ENCODE peak calls at places on chromosomes 11 and 22, in four cellular contexts. One of them, this sample, is unnamed.

GRCh38 chr11:45105233-45105992 is 41.0 kb upstream of the PRDM11 start:
- DNase-seq in hypothalamus: peak
- DNase-seq in NCI-H345: peak
- DNase-seq in A549: peak
- DNase-seq in this sample: peak

GRCh38 chr11:72736452-72737069 is 15.6 kb downstream of the ARAP1 start:
- DNase-seq in hypothalamus: no peak
- DNase-seq in NCI-H345: no peak
- DNase-seq in A549: peak
- DNase-seq in this sample: no peak

GRCh38 chr22:35352214-35353111 is 28.4 kb upstream of the HMOX1 start:
- DNase-seq in hypothalamus: no peak
- DNase-seq in NCI-H345: no peak
- DNase-seq in A549: peak
- DNase-seq in this sample: peak

GRCh38 chr11:119757378-119757777 is 28.4 kb upstream of the NECTIN1 start:
- DNase-seq in hypothalamus: no peak
- DNase-seq in NCI-H345: no peak
- DNase-seq in A549: no peak
- DNase-seq in this sample: no peak

GRCh38 chr11:68431984-68432600 is 28.5 kb upstream of the PPP6R3 start:
- DNase-seq in hypothalamus: no peak
- DNase-seq in NCI-H345: no peak
- DNase-seq in A549: no peak
- DNase-seq in this sample: no peak

GRCh38 chr11:116312560-116313340 is 460.0 kb downstream of the BUD13 start:
- DNase-seq in hypothalamus: peak
- DNase-seq in NCI-H345: peak
- DNase-seq in A549: no peak
- DNase-seq in this sample: peak

GRCh38 chr11:78451371-78452150 is 33.9 kb upstream of the GAB2 start:
- DNase-seq in hypothalamus: no peak
- DNase-seq in NCI-H345: no peak
- DNase-seq in A549: no peak
- DNase-seq in this sample: peak

GRCh38 chr11:118980191-118980881 is 8.8 kb downstream of the FOXR1 start:
- DNase-seq in hypothalamus: no peak
- DNase-seq in NCI-H345: no peak
- DNase-seq in A549: no peak
- DNase-seq in this sample: peak

GRCh38 chr11:57309106-57310059 is 15.4 kb downstream of the TNKS1BP1 start:
- DNase-seq in hypothalamus: no peak
- DNase-seq in NCI-H345: no peak
- DNase-seq in A549: no peak
- DNase-seq in this sample: no peak

GRCh38 chr22:36608987-36609386 is 80.0 kb upstream of the EIF3D start:
- DNase-seq in hypothalamus: no peak
- DNase-seq in NCI-H345: no peak
- DNase-seq in A549: no peak
- DNase-seq in this sample: no peak

GRCh38 chr11:35040221-35040942 is 98.6 kb upstream of the CD44 start:
- DNase-seq in hypothalamus: no peak
- DNase-seq in NCI-H345: no peak
- DNase-seq in A549: peak
- DNase-seq in this sample: no peak

GRCh38 chr22:20656516-20656901 is 117.4 kb upstream of the SERPIND1 start:
- DNase-seq in hypothalamus: no peak
- DNase-seq in NCI-H345: no peak
- DNase-seq in A549: no peak
- DNase-seq in this sample: no peak

GRCh38 chr11:78282821-78283220 is 94.1 kb downstream of the USP35 start:
- DNase-seq in hypothalamus: no peak
- DNase-seq in NCI-H345: peak
- DNase-seq in A549: no peak
- DNase-seq in this sample: no peak

GRCh38 chr22:19933328-19934241 is 8.0 kb upstream of the COMT start:
- DNase-seq in hypothalamus: no peak
- DNase-seq in NCI-H345: no peak
- DNase-seq in A549: no peak
- DNase-seq in this sample: no peak

GRCh38 chr11:65522640-65523322 is 2.1 kb upstream of the SCYL1 start:
- DNase-seq in hypothalamus: no peak
- DNase-seq in NCI-H345: no peak
- DNase-seq in A549: no peak
- DNase-seq in this sample: no peak

GRCh38 chr11:32348502-32348901 is 86.8 kb downstream of the WT1 start:
- DNase-seq in hypothalamus: no peak
- DNase-seq in NCI-H345: no peak
- DNase-seq in A549: no peak
- DNase-seq in this sample: no peak

GRCh38 chr11:68929706-68930605 is 26.3 kb downstream of the IGHMBP2 start:
- DNase-seq in hypothalamus: no peak
- DNase-seq in NCI-H345: no peak
- DNase-seq in A549: no peak
- DNase-seq in this sample: no peak

GRCh38 chr11:87878373-87878779 is 296.9 kb downstream of the RAB38 start:
- DNase-seq in hypothalamus: no peak
- DNase-seq in NCI-H345: peak
- DNase-seq in A549: no peak
- DNase-seq in this sample: peak

GRCh38 chr22:27663031-27663367 is 138.6 kb downstream of the MN1 start:
- DNase-seq in hypothalamus: no peak
- DNase-seq in NCI-H345: no peak
- DNase-seq in A549: no peak
- DNase-seq in this sample: no peak

GRCh38 chr11:34358666-34359547 is 1.1 kb upstream of the ABTB2 start:
- DNase-seq in hypothalamus: peak
- DNase-seq in NCI-H345: peak
- DNase-seq in A549: peak
- DNase-seq in this sample: peak

GRCh38 chr11:115677190-115677589 is 173.0 kb upstream of the CADM1 start:
- DNase-seq in hypothalamus: no peak
- DNase-seq in NCI-H345: no peak
- DNase-seq in A549: no peak
- DNase-seq in this sample: no peak

GRCh38 chr11:95144313-95145235 is 54.9 kb downstream of the ENDOD1 start:
- DNase-seq in hypothalamus: no peak
- DNase-seq in NCI-H345: no peak
- DNase-seq in A549: no peak
- DNase-seq in this sample: no peak

GRCh38 chr11:46064221-46064620 is 57.0 kb downstream of the PHF21A start:
- DNase-seq in hypothalamus: no peak
- DNase-seq in NCI-H345: no peak
- DNase-seq in A549: no peak
- DNase-seq in this sample: no peak

GRCh38 chr11:17376493-17376892 is 12.0 kb downstream of the KCNJ11 start:
- DNase-seq in hypothalamus: no peak
- DNase-seq in NCI-H345: no peak
- DNase-seq in A549: no peak
- DNase-seq in this sample: no peak

GRCh38 chr11:9861860-9862725 is 198.2 kb downstream of the SWAP70 start:
- DNase-seq in hypothalamus: no peak
- DNase-seq in NCI-H345: peak
- DNase-seq in A549: peak
- DNase-seq in this sample: peak

GRCh38 chr22:30205281-30206115 is 41.1 kb downstream of the LIF start:
- DNase-seq in hypothalamus: peak
- DNase-seq in NCI-H345: no peak
- DNase-seq in A549: peak
- DNase-seq in this sample: no peak

GRCh38 chr22:30396871-30397655 is at the start of gene SEC14L2:
- DNase-seq in hypothalamus: peak
- DNase-seq in NCI-H345: peak
- DNase-seq in A549: peak
- DNase-seq in this sample: peak

GRCh38 chr11:125389339-125390166 is 106.5 kb downstream of the FEZ1 start:
- DNase-seq in hypothalamus: no peak
- DNase-seq in NCI-H345: no peak
- DNase-seq in A549: no peak
- DNase-seq in this sample: no peak

GRCh38 chr11:134556186-134556585 is 144.1 kb upstream of the B3GAT1 start:
- DNase-seq in hypothalamus: no peak
- DNase-seq in NCI-H345: no peak
- DNase-seq in A549: no peak
- DNase-seq in this sample: no peak

GRCh38 chr11:95536049-95536448 is 253.5 kb downstream of the FAM76B start:
- DNase-seq in hypothalamus: no peak
- DNase-seq in NCI-H345: no peak
- DNase-seq in A549: no peak
- DNase-seq in this sample: no peak

GRCh38 chr22:36729321-36729720 is 25.8 kb upstream of the CACNG2 start:
- DNase-seq in hypothalamus: no peak
- DNase-seq in NCI-H345: no peak
- DNase-seq in A549: no peak
- DNase-seq in this sample: no peak

GRCh38 chr11:45163956-45164575 is 17.6 kb downstream of the PRDM11 start:
- DNase-seq in hypothalamus: no peak
- DNase-seq in NCI-H345: no peak
- DNase-seq in A549: no peak
- DNase-seq in this sample: no peak

GRCh38 chr11:70431611-70432010 is 33.3 kb downstream of the CTTN start:
- DNase-seq in hypothalamus: no peak
- DNase-seq in NCI-H345: no peak
- DNase-seq in A549: no peak
- DNase-seq in this sample: no peak

GRCh38 chr11:127859941-127860354 is 727.4 kb downstream of the ETS1 start:
- DNase-seq in hypothalamus: no peak
- DNase-seq in NCI-H345: no peak
- DNase-seq in A549: no peak
- DNase-seq in this sample: no peak